ENCODE peak calls at places on chromosome 3, in ten cellular contexts. H, A, I, J, L, T, K, F, Y and C are unnamed samples.

GRCh38 chr3:145865329-145865904 is 295.6 kb downstream of the PLOD2 start:
- DNase-seq in H (no peak), A (no peak), I (no peak), J (no peak), L (peak), T (no peak), K (no peak), F (peak), Y (peak), C (no peak)

GRCh38 chr3:197907196-197907595 is 42.8 kb upstream of the RPL35A start:
- DNase-seq in H (no peak), A (no peak), I (no peak), J (no peak), L (no peak), T (no peak), K (no peak), F (no peak), Y (peak), C (peak)

GRCh38 chr3:184323696-184324095 is 9.3 kb downstream of the EIF4G1 start:
- DNase-seq in H (no peak), A (no peak), I (no peak), J (no peak), L (no peak), T (no peak), K (no peak), F (no peak), Y (no peak), C (no peak)

GRCh38 chr3:18946524-18946923 is 201.8 kb upstream of the KCNH8 start:
- DNase-seq in H (no peak), A (no peak), I (no peak), J (no peak), L (no peak), T (no peak), K (no peak), F (no peak), Y (no peak), C (peak)

GRCh38 chr3:17023006-17023664 is 138.4 kb downstream of the PLCL2 start:
- DNase-seq in H (no peak), A (peak), I (no peak), J (peak), L (no peak), T (no peak), K (peak), F (no peak), Y (peak), C (peak)

GRCh38 chr3:177820683-177821316 is 623.5 kb upstream of the TBL1XR1 start:
- DNase-seq in H (no peak), A (no peak), I (no peak), J (no peak), L (peak), T (no peak), K (no peak), F (no peak), Y (peak), C (peak)

GRCh38 chr3:136835817-136836510 is 17.0 kb downstream of the SLC35G2 start:
- DNase-seq in H (no peak), A (no peak), I (peak), J (no peak), L (no peak), T (no peak), K (no peak), F (no peak), Y (peak), C (no peak)

GRCh38 chr3:196537319-196537984 is 22.3 kb upstream of the SMCO1 start:
- DNase-seq in H (no peak), A (peak), I (peak), J (peak), L (peak), T (peak), K (no peak), F (no peak), Y (no peak), C (peak)

GRCh38 chr3:69400688-69401087 is 14.8 kb upstream of the FRMD4B start:
- DNase-seq in H (no peak), A (no peak), I (no peak), J (no peak), L (no peak), T (no peak), K (no peak), F (no peak), Y (no peak), C (no peak)

GRCh38 chr3:128307029-128307633 is 153.8 kb downstream of the EEFSEC start:
- DNase-seq in H (peak), A (peak), I (no peak), J (no peak), L (no peak), T (peak), K (no peak), F (no peak), Y (no peak), C (no peak)

GRCh38 chr3:27224197-27224596 is 145.0 kb downstream of the NEK10 start:
- DNase-seq in H (no peak), A (no peak), I (peak), J (no peak), L (peak), T (no peak), K (no peak), F (no peak), Y (peak), C (peak)